ENCODE peak calls at places on chromosomes 13 and 19, in seven cellular contexts. V is AG09319, R is neural crest cell, S is thoracic aorta, T is A549, C is fibroblast of the aortic adventitia, Z is heart left ventricle. X is an unnamed sample.

GRCh38 chr13:51342706-51343105 is 3.2 kb downstream of the SERPINE3 start:
- DNase-seq in V (no peak), R (no peak), Z (no peak), T (no peak), S (no peak), C (peak), X (no peak)

GRCh38 chr19:1101337-1101698 is 2.5 kb upstream of the GPX4 start:
- DNase-seq in C (no peak), S (no peak), V (no peak), R (no peak), T (no peak), Z (peak), X (no peak)

GRCh38 chr13:114166381-114167131 is 12.5 kb upstream of the CFAP97D2 start:
- DNase-seq in Z (peak), R (no peak), T (no peak), C (peak), V (no peak), S (no peak), X (no peak)

GRCh38 chr19:29542776-29543175 is 17.0 kb downstream of the VSTM2B start:
- DNase-seq in R (no peak), V (no peak), C (no peak), S (no peak), T (no peak), Z (no peak), X (no peak)

GRCh38 chr13:34207334-34207733 is 389.4 kb downstream of the RFC3 start:
- DNase-seq in S (no peak), T (peak), R (no peak), Z (peak), V (no peak), C (peak), X (no peak)

GRCh38 chr19:34321735-34322134 is 43.3 kb upstream of the GPI start:
- DNase-seq in C (no peak), R (no peak), V (no peak), T (no peak), Z (no peak), S (no peak), X (no peak)

GRCh38 chr13:42395066-42395821 is 123.3 kb downstream of the AKAP11 start:
- DNase-seq in R (no peak), Z (no peak), V (no peak), S (no peak), C (no peak), T (no peak), X (no peak)

GRCh38 chr13:94312511-94313191 is 166.8 kb downstream of the DCT start:
- DNase-seq in R (no peak), Z (no peak), V (no peak), S (no peak), C (no peak), T (no peak), X (peak)

GRCh38 chr13:97883356-97883755 is 70.1 kb upstream of the IPO5 start:
- DNase-seq in V (no peak), Z (no peak), T (no peak), C (peak), R (no peak), S (no peak), X (no peak)

GRCh38 chr13:50299546-50300249 is 284.5 kb downstream of the KCNRG start:
- DNase-seq in R (no peak), T (no peak), S (no peak), V (no peak), C (no peak), Z (no peak), X (no peak)

GRCh38 chr13:113305208-113305607 is 8.2 kb downstream of the LAMP1 start:
- DNase-seq in R (no peak), C (peak), Z (no peak), T (no peak), V (no peak), S (no peak), X (no peak)

GRCh38 chr13:94481966-94482365 is 2.5 kb upstream of the DCT start:
- DNase-seq in R (no peak), C (peak), S (no peak), T (peak), V (no peak), Z (no peak), X (no peak)

GRCh38 chr13:66402546-66402945 is 827.6 kb downstream of the PCDH9 start:
- DNase-seq in R (no peak), Z (no peak), T (peak), S (no peak), V (no peak), C (no peak), X (no peak)

GRCh38 chr13:48746816-48747215 is 93.1 kb downstream of the CYSLTR2 start:
- DNase-seq in S (no peak), C (peak), V (no peak), Z (no peak), T (no peak), R (no peak), X (no peak)

GRCh38 chr19:47699360-47699917 is 13.8 kb upstream of the EHD2 start:
- DNase-seq in V (no peak), S (no peak), R (peak), T (peak), C (peak), Z (no peak), X (peak)

GRCh38 chr19:54281008-54281728 is at the start of gene LILRB2:
- DNase-seq in Z (no peak), V (no peak), R (no peak), T (no peak), C (no peak), S (no peak), X (no peak)

GRCh38 chr19:40612831-40613668 is 11.9 kb downstream of the LTBP4 start:
- DNase-seq in T (peak), V (no peak), C (no peak), S (no peak), R (no peak), Z (no peak), X (peak)

GRCh38 chr19:35309481-35310279 is 17.7 kb downstream of the MAG start:
- DNase-seq in Z (peak), S (no peak), R (no peak), V (no peak), T (no peak), C (peak), X (peak)

GRCh38 chr19:18700501-18701249 is 17.2 kb downstream of the CRTC1 start:
- DNase-seq in T (no peak), C (peak), Z (peak), R (peak), S (no peak), V (no peak), X (peak)

GRCh38 chr13:27960362-27961226 is 8.5 kb downstream of the CDX2 start:
- DNase-seq in C (no peak), V (no peak), S (no peak), R (peak), Z (no peak), T (peak), X (peak)

GRCh38 chr13:109385161-109385560 is 401.2 kb downstream of the IRS2 start:
- DNase-seq in S (no peak), T (no peak), R (no peak), V (no peak), C (no peak), Z (no peak), X (no peak)

GRCh38 chr13:107734891-107735620 is 480.3 kb downstream of the LIG4 start:
- DNase-seq in Z (no peak), T (no peak), C (no peak), R (no peak), V (no peak), S (no peak), X (no peak)

GRCh38 chr19:33197591-33198000 is 3.5 kb downstream of the LRP3 start:
- DNase-seq in T (no peak), Z (no peak), V (no peak), R (no peak), S (no peak), C (no peak), X (no peak)

GRCh38 chr13:44732503-44733098 is 156.5 kb upstream of the TSC22D1 start:
- DNase-seq in T (no peak), Z (no peak), C (peak), V (no peak), S (no peak), R (no peak), X (no peak)

GRCh38 chr19:900302-901111 is 7.2 kb downstream of the RNU6-9 start:
- DNase-seq in V (no peak), T (peak), S (no peak), Z (no peak), R (no peak), C (no peak), X (no peak)

GRCh38 chr19:20072936-20073335 is 4.9 kb upstream of the ZNF90 start:
- DNase-seq in V (no peak), R (no peak), C (no peak), S (no peak), Z (no peak), T (no peak), X (no peak)

GRCh38 chr13:98466634-98467236 is 110.2 kb downstream of the STK24 start:
- DNase-seq in V (no peak), C (peak), Z (no peak), R (peak), T (peak), S (no peak), X (no peak)

GRCh38 chr19:1177322-1178114 is 3.5 kb upstream of the SBNO2 start:
- DNase-seq in T (peak), V (peak), Z (no peak), R (no peak), C (peak), S (no peak), X (no peak)

GRCh38 chr19:53086949-53087348 is 16.3 kb downstream of the ZNF160 start:
- DNase-seq in C (peak), R (no peak), Z (peak), S (no peak), T (no peak), V (no peak), X (no peak)

GRCh38 chr13:108980237-108980636 is 350.8 kb downstream of the MYO16 start:
- DNase-seq in T (no peak), R (no peak), S (no peak), Z (no peak), C (no peak), V (no peak), X (no peak)

GRCh38 chr13:78679329-78679728 is 20.4 kb upstream of the OBI1 start:
- DNase-seq in V (no peak), R (no peak), T (no peak), Z (no peak), C (no peak), S (no peak), X (no peak)

GRCh38 chr13:53844747-53845146 is 816.1 kb downstream of the OLFM4 start:
- DNase-seq in Z (no peak), S (no peak), C (no peak), T (no peak), R (no peak), V (no peak), X (no peak)

GRCh38 chr13:48319458-48320395 is 16.2 kb downstream of the RB1 start:
- DNase-seq in C (no peak), T (no peak), V (no peak), R (no peak), S (no peak), Z (no peak), X (peak)

GRCh38 chr13:62747629-62748028 is 1332.0 kb upstream of the PCDH20 start:
- DNase-seq in R (no peak), C (no peak), V (no peak), Z (no peak), S (no peak), T (peak), X (no peak)

GRCh38 chr19:43575955-43576451 is 402 bp downstream of the PINLYP start:
- DNase-seq in C (no peak), S (no peak), R (no peak), Z (no peak), V (no peak), T (no peak), X (no peak)

GRCh38 chr19:35975608-35976214 is 19.3 kb upstream of the SDHAF1 start:
- DNase-seq in V (no peak), R (no peak), Z (no peak), T (no peak), S (no peak), C (peak), X (peak)

GRCh38 chr13:74040200-74040599 is 94.0 kb downstream of the KLF12 start:
- DNase-seq in V (no peak), R (peak), S (no peak), C (peak), Z (no peak), T (peak), X (no peak)

GRCh38 chr19:48754950-48755645 is at the start of gene FGF21:
- DNase-seq in C (no peak), R (no peak), Z (no peak), T (peak), V (no peak), S (no peak), X (no peak)

GRCh38 chr19:48750771-48751504 is 1.5 kb downstream of the FUT1 start:
- DNase-seq in T (no peak), R (no peak), V (no peak), Z (no peak), C (no peak), S (no peak), X (no peak)

GRCh38 chr19:48750351-48750750 is 2.1 kb downstream of the FUT1 start:
- DNase-seq in S (no peak), C (no peak), T (no peak), V (no peak), R (no peak), Z (no peak), X (no peak)

GRCh38 chr19:48751835-48752510 is 468 bp downstream of the FUT1 start:
- DNase-seq in T (no peak), R (no peak), Z (no peak), S (no peak), V (no peak), C (no peak), X (peak)

DNA sequence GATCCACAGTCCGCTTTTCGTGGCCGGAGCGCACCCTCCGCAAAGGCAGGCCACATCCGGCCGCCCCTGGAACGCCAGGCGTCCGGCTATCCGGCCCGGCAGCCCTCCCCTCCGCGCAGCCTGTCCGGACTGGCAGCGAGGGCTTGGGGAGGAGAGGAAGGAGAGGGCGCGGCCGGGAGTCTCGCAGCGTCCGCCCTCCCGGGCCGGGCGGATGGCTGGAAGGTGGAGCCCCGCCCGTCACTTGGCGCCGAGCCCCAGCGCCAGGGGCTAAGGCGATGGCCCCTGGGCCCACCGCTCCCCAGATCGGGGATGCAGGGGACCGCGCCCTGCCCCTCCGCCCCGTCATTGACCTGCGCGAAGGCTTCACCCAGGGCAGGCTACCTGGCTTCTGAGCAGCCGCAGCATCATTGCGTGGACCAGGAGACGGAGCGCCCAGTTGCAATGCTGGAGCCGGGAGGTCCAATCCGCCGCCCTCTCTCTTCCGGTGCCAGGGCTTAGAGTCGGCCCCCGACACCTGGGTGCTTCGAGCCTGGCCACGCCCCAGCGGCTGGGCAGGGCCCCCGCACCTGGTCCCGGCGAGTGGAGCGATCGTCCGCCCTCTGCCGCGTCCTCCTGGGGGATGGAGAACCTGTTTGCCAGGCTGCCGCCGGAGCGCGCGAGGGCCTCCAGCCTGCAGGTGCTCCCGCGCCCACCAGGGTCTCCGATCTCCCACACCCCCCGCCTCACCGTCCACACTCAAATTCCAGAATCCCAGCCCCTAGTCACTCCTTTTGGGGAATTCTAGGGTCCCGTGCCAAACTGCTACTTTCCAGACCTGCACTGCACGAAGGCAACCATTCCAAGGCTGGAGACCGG is at the start of gene FUT1:
- DNase-seq in S (no peak), V (no peak), T (no peak), R (no peak), Z (peak), C (no peak), X (peak)
- TF ChIP-seq CTCF in S (no peak), V (no peak), T (no peak), R (peak), Z (no peak), C (no peak), X (no peak)

GRCh38 chr19:3783660-3784584 is 2.3 kb downstream of the MATK start:
- DNase-seq in R (no peak), T (peak), C (no peak), V (no peak), Z (no peak), S (no peak), X (no peak)
- TF ChIP-seq CTCF in R (peak), T (no peak), C (no peak), V (no peak), Z (peak), S (no peak), X (peak)

GRCh38 chr13:76440568-76440967 is 445.6 kb downstream of the KCTD12 start:
- DNase-seq in T (no peak), V (no peak), Z (no peak), S (no peak), R (no peak), C (no peak), X (peak)

GRCh38 chr13:76438050-76438449 is 448.2 kb downstream of the KCTD12 start:
- DNase-seq in T (no peak), V (no peak), S (no peak), R (no peak), Z (no peak), C (no peak), X (no peak)
- TF ChIP-seq CTCF in T (no peak), V (no peak), S (no peak), R (no peak), Z (no peak), C (no peak), X (no peak)

GRCh38 chr19:17318966-17319365 is 9.6 kb downstream of the DDA1 start:
- DNase-seq in S (no peak), Z (no peak), C (no peak), T (no peak), R (no peak), V (no peak), X (no peak)
- TF ChIP-seq CTCF in S (no peak), Z (no peak), C (no peak), T (no peak), R (no peak), V (no peak), X (no peak)

GRCh38 chr13:84132491-84132890 is 250.2 kb upstream of the SLITRK1 start:
- DNase-seq in V (no peak), R (no peak), T (no peak), C (no peak), S (no peak), Z (no peak), X (no peak)
- TF ChIP-seq CTCF in V (no peak), R (no peak), T (no peak), C (no peak), S (no peak), Z (no peak), X (no peak)

GRCh38 chr19:13712767-13713201 is 51.5 kb upstream of the MRI1 start:
- DNase-seq in C (peak), V (no peak), T (no peak), Z (no peak), S (no peak), R (no peak), X (no peak)

GRCh38 chr19:13723206-13723605 is 41.1 kb upstream of the MRI1 start:
- DNase-seq in R (no peak), C (peak), S (no peak), T (peak), Z (no peak), V (no peak), X (no peak)

GRCh38 chr19:13717194-13717643 is 47.1 kb upstream of the MRI1 start:
- DNase-seq in R (no peak), C (peak), T (no peak), Z (no peak), S (no peak), V (no peak), X (no peak)

DNA sequence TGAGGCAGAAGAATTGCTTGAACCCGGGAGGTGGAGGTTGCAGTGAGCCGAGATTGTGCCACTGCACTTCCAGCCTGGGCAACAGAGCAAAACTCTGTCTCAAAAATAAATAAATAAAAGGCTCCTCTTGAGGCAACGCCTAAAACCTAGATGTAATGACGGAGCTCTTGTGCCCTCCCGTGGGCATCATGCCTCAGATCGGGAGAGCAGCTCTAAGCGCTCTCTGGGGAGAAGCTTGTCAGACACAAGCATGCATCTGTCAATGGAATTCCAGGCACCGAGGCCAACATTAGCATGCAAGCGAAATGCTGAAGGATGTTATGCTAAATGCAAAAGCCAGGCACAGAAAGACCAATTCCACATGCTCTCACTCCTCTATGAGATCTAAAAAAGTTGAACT is 45.6 kb upstream of the MRI1 start:
- DNase-seq in C (peak), T (peak), R (no peak), Z (peak), S (no peak), V (peak), X (no peak)
- TF ChIP-seq CTCF in C (peak), T (peak), R (peak), Z (peak), S (peak), V (peak), X (no peak)

DNA sequence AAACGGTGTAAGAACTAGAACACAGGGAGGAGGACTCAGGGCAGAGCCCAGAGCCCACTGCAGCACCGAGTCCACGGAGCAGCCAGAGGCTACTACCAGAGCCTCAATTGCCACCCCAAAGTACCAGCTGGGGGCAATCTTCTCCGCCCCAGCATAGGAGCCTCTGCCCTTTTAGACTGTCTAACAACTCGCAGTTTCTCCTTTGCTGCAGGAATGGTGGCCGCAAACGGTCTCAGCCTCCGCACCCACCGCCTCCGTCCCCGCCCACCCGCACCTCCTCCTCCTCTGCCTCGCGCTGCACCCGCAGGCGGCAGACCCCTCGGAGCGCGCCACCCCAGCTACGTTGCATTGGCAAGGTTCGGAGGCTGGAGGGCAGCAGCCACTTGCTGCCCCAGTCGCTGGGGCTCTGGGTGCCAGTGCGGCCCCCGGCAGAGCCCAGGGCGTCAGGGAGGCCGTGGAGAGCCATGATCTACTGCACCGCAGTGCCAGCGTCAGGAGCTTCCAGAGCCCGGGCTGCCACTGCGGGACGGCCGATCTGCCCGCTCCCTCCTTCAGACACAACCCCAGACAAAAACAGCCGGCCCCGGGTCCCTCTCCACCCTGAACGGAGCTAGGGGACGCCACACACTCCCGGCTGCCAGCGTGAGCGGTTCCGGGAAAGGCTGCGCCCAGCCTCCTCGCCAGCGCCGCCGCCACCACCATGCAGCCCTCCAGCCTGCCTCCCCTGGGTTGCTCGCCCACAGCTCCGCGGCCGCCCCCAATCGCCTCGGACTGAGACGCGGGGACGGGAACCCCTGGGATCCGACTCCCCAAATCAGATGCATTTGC is 1.8 kb downstream of the FGF14 start:
- DNase-seq in V (no peak), R (no peak), S (no peak), T (no peak), C (no peak), Z (peak), X (peak)
- TF ChIP-seq CTCF in V (peak), R (no peak), S (no peak), T (peak), C (no peak), Z (no peak), X (no peak)

GRCh38 chr13:43697323-43697722 is 89.4 kb downstream of the ENOX1 start:
- DNase-seq in Z (no peak), S (no peak), C (no peak), T (no peak), V (no peak), R (no peak), X (no peak)
- TF ChIP-seq CTCF in Z (no peak), S (no peak), C (no peak), T (no peak), V (no peak), R (no peak), X (no peak)

GRCh38 chr19:2478324-2478755 is 2.4 kb downstream of the GADD45B start:
- DNase-seq in R (no peak), Z (peak), T (peak), C (peak), V (no peak), S (peak), X (peak)
- TF ChIP-seq CTCF in R (peak), Z (no peak), T (no peak), C (peak), V (peak), S (peak), X (no peak)

GRCh38 chr13:85661639-85662038 is 137.6 kb downstream of the SLITRK6 start:
- DNase-seq in S (no peak), R (no peak), C (no peak), V (no peak), Z (no peak), T (no peak), X (no peak)
- TF ChIP-seq CTCF in S (no peak), R (no peak), C (no peak), V (no peak), Z (no peak), T (no peak), X (no peak)